ENCODE peak calls at places on chromosomes 6 and 20, in eight cellular contexts. O is left cardiac atrium, D is kidney epithelial cell, X is NCI-H1105, I is OCI-LY7, S is tibial artery, P is KBM-7, W is mucosa of descending colon. G is an unnamed sample.
A peak's percentile ranks its signal among the peaks of the same experiment; 100 is the strongest.

GRCh38 chr6:157376706-157377230 is 4.2 kb upstream of the ZDHHC14 start:
- DNase-seq in O (no peak), D (no peak), X (no peak), I (peak; percentile 48), S (no peak), P (no peak), W (no peak), G (no peak)

GRCh38 chr20:32165836-32166545 is 41.6 kb downstream of the PLAGL2 start:
- DNase-seq in O (no peak), D (no peak), X (no peak), I (no peak), S (peak; percentile 49), P (no peak), W (peak; percentile 17), G (no peak)

GRCh38 chr6:78397537-78397936 is 469.8 kb upstream of the IRAK1BP1 start:
- DNase-seq in O (no peak), D (no peak), X (no peak), I (no peak), S (no peak), P (no peak), W (no peak), G (no peak)

GRCh38 chr6:107115695-107116327 is 496 bp upstream of the BEND3 start:
- DNase-seq in O (peak; percentile 33), D (no peak), X (peak; percentile 71), I (no peak), S (no peak), P (peak; percentile 79), W (peak; percentile 73), G (peak; percentile 77)

GRCh38 chr20:2859330-2860121 is 13.8 kb upstream of the PTPRA start:
- DNase-seq in O (no peak), D (no peak), X (no peak), I (no peak), S (no peak), P (no peak), W (no peak), G (no peak)

GRCh38 chr20:46237221-46237620 is 71.1 kb downstream of the CDH22 start:
- DNase-seq in O (no peak), D (no peak), X (no peak), I (no peak), S (no peak), P (no peak), W (no peak), G (no peak)

GRCh38 chr20:6245436-6245835 is 122.6 kb upstream of the FERMT1 start:
- DNase-seq in O (no peak), D (no peak), X (no peak), I (no peak), S (no peak), P (no peak), W (no peak), G (no peak)

GRCh38 chr20:40493071-40493470 is 196.0 kb downstream of the MAFB start:
- DNase-seq in O (peak; percentile 68), D (no peak), X (peak; percentile 45), I (no peak), S (peak; percentile 78), P (no peak), W (no peak), G (peak; percentile 28)

G was measured in Calu3.